ENCODE peak calls at places on chromosomes 13 and 19, in ten cellular contexts. Z, I, Y, A, J, K, U, C, F and X are unnamed samples.

GRCh38 chr19:46021531-46022041 is 1.3 kb downstream of the PGLYRP1 start:
- DNase-seq in K (peak), A (no peak), Z (peak), I (no peak), C (no peak), F (no peak), Y (no peak), U (no peak), J (no peak), X (no peak)

GRCh38 chr19:38538386-38538785 is 79.4 kb downstream of the MAP4K1 start:
- DNase-seq in F (no peak), K (no peak), Z (no peak), I (no peak), A (no peak), C (no peak), U (peak), Y (no peak), J (no peak), X (no peak)

GRCh38 chr19:51593969-51594773 is 23.1 kb downstream of the ZNF175 start:
- DNase-seq in K (peak), C (peak), J (peak), Y (peak), A (peak), Z (peak), I (peak), U (peak), F (peak), X (peak)

GRCh38 chr19:54482889-54483288 is 9.8 kb upstream of the CDC42EP5 start:
- DNase-seq in F (no peak), U (no peak), K (no peak), I (no peak), C (no peak), Y (no peak), A (no peak), Z (no peak), J (no peak), X (no peak)

GRCh38 chr19:34172661-34173144 is 399 bp downstream of the LSM14A start:
- DNase-seq in A (no peak), C (peak), Z (peak), Y (no peak), J (peak), K (peak), F (peak), U (peak), I (no peak), X (no peak)

GRCh38 chr13:74046461-74046860 is 87.7 kb downstream of the KLF12 start:
- DNase-seq in C (no peak), I (no peak), U (no peak), J (no peak), A (no peak), Z (no peak), K (no peak), Y (no peak), F (no peak), X (no peak)

GRCh38 chr19:49155005-49155826 is at the start of gene HRC:
- DNase-seq in K (peak), A (no peak), C (no peak), Z (no peak), I (no peak), J (no peak), U (no peak), F (peak), Y (no peak), X (no peak)

GRCh38 chr19:14115761-14116160 is 1.8 kb downstream of the PRKACA start:
- DNase-seq in A (no peak), J (no peak), I (no peak), K (no peak), Y (no peak), C (no peak), Z (no peak), F (no peak), U (no peak), X (no peak)

GRCh38 chr13:58313219-58313618 is 681.7 kb downstream of the PCDH17 start:
- DNase-seq in I (no peak), U (no peak), Y (no peak), F (no peak), Z (no peak), C (no peak), A (no peak), K (no peak), J (no peak), X (no peak)

GRCh38 chr13:30113531-30113930 is 193.8 kb downstream of the KATNAL1 start:
- DNase-seq in Z (no peak), F (no peak), C (no peak), Y (no peak), K (no peak), A (no peak), J (no peak), U (no peak), I (no peak), X (no peak)

GRCh38 chr19:46625731-46626130 is 842 bp upstream of the PTGIR start:
- DNase-seq in I (no peak), Z (no peak), K (no peak), F (no peak), A (no peak), C (no peak), J (no peak), U (no peak), Y (no peak), X (no peak)

GRCh38 chr19:18428173-18428836 is 9.1 kb downstream of the SSBP4 start:
- DNase-seq in K (no peak), C (no peak), I (no peak), J (no peak), Y (no peak), F (no peak), Z (no peak), A (no peak), U (no peak), X (no peak)

GRCh38 chr13:52845334-52845761 is 3.1 kb downstream of the PCDH8 start:
- DNase-seq in K (no peak), U (no peak), A (no peak), Z (no peak), Y (no peak), C (no peak), I (no peak), J (no peak), F (no peak), X (no peak)

GRCh38 chr13:97226788-97227627 is 4.9 kb downstream of the MBNL2 start:
- DNase-seq in A (no peak), U (no peak), J (no peak), Z (peak), K (no peak), Y (no peak), F (no peak), I (no peak), C (peak), X (no peak)

GRCh38 chr19:45293682-45294081 is 29.0 kb downstream of the CKM start:
- DNase-seq in I (no peak), Z (no peak), K (no peak), F (no peak), Y (no peak), A (no peak), U (no peak), J (no peak), C (no peak), X (no peak)

GRCh38 chr19:4062576-4063368 is 3.9 kb downstream of the ZBTB7A start:
- DNase-seq in Z (no peak), Y (no peak), U (peak), I (no peak), A (peak), K (peak), F (no peak), J (no peak), C (no peak), X (no peak)

GRCh38 chr13:80572867-80573266 is 231.9 kb upstream of the SPRY2 start:
- DNase-seq in K (no peak), I (no peak), Y (no peak), J (no peak), U (no peak), F (no peak), Z (no peak), A (no peak), C (no peak), X (no peak)

GRCh38 chr19:43984687-43985000 is 656 bp downstream of the ZNF155 start:
- DNase-seq in I (no peak), F (peak), J (no peak), K (peak), A (no peak), U (peak), Y (no peak), C (no peak), Z (no peak), X (no peak)

GRCh38 chr19:50906217-50906616 is 5.0 kb downstream of the KLK4 start:
- DNase-seq in K (no peak), C (peak), A (peak), F (no peak), I (no peak), U (no peak), Y (no peak), J (no peak), Z (peak), X (no peak)

GRCh38 chr13:102812616-102813287 is 13.8 kb downstream of the BIVM start:
- DNase-seq in U (no peak), A (no peak), Y (no peak), Z (peak), F (no peak), K (no peak), J (no peak), I (no peak), C (peak), X (no peak)

GRCh38 chr13:110302986-110303385 is 4.0 kb downstream of the COL4A1 start:
- DNase-seq in I (no peak), U (no peak), Y (no peak), Z (no peak), K (no peak), C (peak), J (no peak), F (no peak), A (no peak), X (no peak)

GRCh38 chr13:33017410-33017929 is 1.2 kb downstream of the KL start:
- DNase-seq in F (peak), C (peak), K (no peak), Y (peak), Z (peak), A (peak), J (no peak), I (no peak), U (peak), X (no peak)

GRCh38 chr13:98983182-98983581 is 5.3 kb upstream of the DOCK9 start:
- DNase-seq in A (no peak), I (no peak), Y (no peak), F (no peak), Z (no peak), K (no peak), C (no peak), U (no peak), J (no peak), X (no peak)

DNA sequence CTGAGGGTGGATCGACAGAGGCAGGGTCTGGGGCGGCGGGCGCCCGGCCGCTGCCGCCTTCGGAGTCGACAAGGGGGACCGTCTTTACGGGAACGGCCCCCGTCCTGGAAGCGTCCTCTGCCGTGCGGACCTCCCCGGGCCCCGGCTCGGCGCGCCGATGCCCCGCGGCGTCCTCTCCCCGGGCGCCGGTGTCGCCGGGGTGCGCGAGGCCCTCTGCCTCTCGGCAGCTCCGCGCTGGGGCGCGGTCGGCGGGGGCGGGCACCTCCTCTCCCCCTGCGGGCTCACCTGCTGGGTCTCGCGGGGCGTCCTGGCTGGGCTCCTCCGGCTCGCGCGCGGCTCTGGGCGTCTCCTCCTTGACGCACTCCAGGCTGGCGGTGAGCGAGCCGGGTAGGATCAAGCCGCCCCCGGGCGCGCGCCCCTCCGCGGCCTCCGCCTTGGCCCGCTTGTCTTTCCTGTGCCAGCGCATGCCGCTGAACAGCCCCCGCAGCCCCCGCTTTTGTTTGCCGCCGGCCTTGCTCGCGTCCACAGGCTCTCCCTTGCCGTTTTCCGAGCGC is 1.5 kb downstream of the AMER2 start:
- DNase-seq in J (no peak), U (no peak), K (peak), C (no peak), A (no peak), I (no peak), Y (no peak), Z (peak), F (no peak), X (no peak)
- H3K4me3 ChIP-seq in J (no peak), U (peak), K (no peak), C (no peak), A (no peak), I (no peak), Y (peak), Z (no peak), F (no peak), X (no peak)

DNA sequence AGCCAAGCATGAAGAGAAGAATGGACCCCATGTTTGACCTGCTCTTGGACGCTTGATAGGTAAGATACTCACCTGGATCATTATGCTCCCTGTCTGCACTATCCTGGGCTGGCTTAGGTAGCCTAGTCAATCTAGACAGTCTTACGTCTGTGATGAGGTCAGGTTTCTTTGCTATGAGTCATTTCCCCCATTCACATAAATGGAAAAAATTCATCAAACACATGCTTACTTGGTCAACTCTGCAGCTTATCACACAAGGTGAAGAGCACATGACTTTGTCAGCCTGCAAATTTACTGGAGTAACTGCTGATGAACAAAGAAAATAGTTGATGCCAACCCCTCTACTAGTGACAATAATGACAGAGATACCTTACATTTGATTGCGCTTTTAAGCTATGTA is 170.0 kb downstream of the NUFIP1 start:
- DNase-seq in A (peak), C (peak), U (no peak), Z (no peak), J (peak), Y (no peak), K (no peak), F (no peak), I (peak), X (peak)
- H3K4me3 ChIP-seq in A (no peak), C (no peak), U (no peak), Z (no peak), J (no peak), Y (no peak), K (no peak), F (no peak), I (no peak), X (no peak)

DNA sequence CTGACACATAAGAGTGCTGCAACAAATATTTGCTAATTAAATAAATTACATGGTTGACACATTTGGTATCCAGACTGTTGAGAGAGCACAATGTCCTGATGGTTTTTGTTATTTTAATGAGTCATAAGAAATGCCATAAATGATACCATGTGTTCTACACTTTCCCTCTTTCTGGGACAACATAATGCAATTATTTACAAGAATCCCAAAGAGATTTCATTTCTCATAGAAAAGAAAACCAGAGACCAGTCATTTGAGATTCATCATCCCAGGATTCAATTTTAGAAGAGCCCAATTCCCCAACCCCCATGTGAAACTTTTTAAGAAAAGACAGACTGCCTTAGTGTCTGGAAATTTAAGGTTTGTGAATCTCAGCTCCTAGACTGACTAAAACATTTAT is 399.6 kb downstream of the DCT start:
- DNase-seq in K (no peak), I (no peak), Y (no peak), J (peak), Z (no peak), U (no peak), C (peak), A (peak), F (no peak), X (no peak)
- H3K4me3 ChIP-seq in K (no peak), I (no peak), Y (no peak), J (no peak), Z (no peak), U (no peak), C (no peak), A (no peak), F (no peak), X (no peak)

GRCh38 chr13:23321534-23322241 is 111.8 kb downstream of the SACS start:
- DNase-seq in C (peak), J (peak), U (no peak), Z (no peak), I (peak), A (peak), K (no peak), Y (peak), F (peak), X (peak)
- H3K4me3 ChIP-seq in C (peak), J (peak), U (peak), Z (no peak), I (no peak), A (no peak), K (no peak), Y (peak), F (no peak), X (peak)